ENCODE peak calls at places on chromosomes 5 and 9, in seven cellular contexts. X, U, R, A, F, E and M are unnamed samples.
A peak's percentile ranks its signal among the peaks of the same experiment; 100 is the strongest.

GRCh38 chr9:114385412-114386181 is 2.2 kb downstream of the AKNA start:
- DNase-seq in E (no peak), X (peak; percentile 86), R (peak; percentile 83), F (peak; percentile 78), U (peak; percentile 48), A (peak; percentile 77), M (peak; percentile 86)

GRCh38 chr5:55450050-55450765 is 84.6 kb downstream of the PLPP1 start:
- DNase-seq in F (no peak), A (no peak), R (no peak), X (no peak), E (no peak), U (no peak), M (no peak)

GRCh38 chr9:35816708-35817107 is 1.9 kb upstream of the HINT2 start:
- DNase-seq in F (no peak), X (no peak), E (peak; percentile 78), U (no peak), R (no peak), A (no peak), M (no peak)

GRCh38 chr9:5263568-5264218 is 32.5 kb downstream of the INSL4 start:
- DNase-seq in X (no peak), R (no peak), E (peak; percentile 60), F (no peak), U (no peak), A (no peak), M (no peak)

GRCh38 chr9:114120192-114121014 is 21.3 kb upstream of the KIF12 start:
- DNase-seq in R (no peak), X (no peak), A (no peak), U (no peak), E (no peak), F (no peak), M (no peak)

GRCh38 chr5:4661851-4662250 is 478.3 kb upstream of the ADAMTS16 start:
- DNase-seq in F (no peak), E (no peak), X (no peak), U (no peak), R (no peak), A (no peak), M (no peak)

GRCh38 chr5:81922790-81923398 is 48.9 kb upstream of the ATG10 start:
- DNase-seq in E (no peak), R (no peak), F (no peak), X (no peak), U (no peak), A (no peak), M (no peak)

GRCh38 chr5:137176609-137177008 is 322.5 kb downstream of the SPOCK1 start:
- DNase-seq in X (no peak), R (no peak), A (no peak), F (no peak), E (no peak), U (no peak), M (no peak)

GRCh38 chr5:171421331-171422262 is 2.1 kb downstream of the FGF18 start:
- DNase-seq in A (peak; percentile 18), X (no peak), E (peak; percentile 28), F (no peak), R (no peak), U (no peak), M (no peak)

GRCh38 chr5:82174128-82174918 is 103.8 kb downstream of the RPS23 start:
- DNase-seq in X (peak; percentile 68), R (peak; percentile 31), E (peak; percentile 92), F (peak; percentile 44), A (peak; percentile 65), U (peak; percentile 54), M (peak; percentile 57)

GRCh38 chr5:125394661-125395280 is 648.3 kb upstream of the ZNF608 start:
- DNase-seq in F (no peak), E (no peak), A (no peak), X (no peak), R (no peak), U (no peak), M (no peak)

GRCh38 chr5:115842089-115842881 is 550 bp downstream of the AP3S1 start:
- DNase-seq in A (no peak), X (no peak), F (no peak), E (peak; percentile 75), R (peak; percentile 22), U (no peak), M (no peak)

GRCh38 chr5:67268233-67269011 is 71.8 kb upstream of the CD180 start:
- DNase-seq in R (peak; percentile 93), E (no peak), A (peak; percentile 69), F (peak; percentile 52), X (no peak), U (peak; percentile 61), M (no peak)

GRCh38 chr9:133429216-133429613 is 7.0 kb downstream of the ADAMTS13 start:
- DNase-seq in X (no peak), F (no peak), R (no peak), U (no peak), E (peak; percentile 80), A (no peak), M (peak; percentile 53)

GRCh38 chr5:23269981-23270380 is 237.4 kb upstream of the PRDM9 start:
- DNase-seq in A (no peak), E (no peak), U (no peak), R (no peak), F (no peak), X (no peak), M (no peak)

GRCh38 chr5:385321-385720 is 57.7 kb upstream of the EXOC3 start:
- DNase-seq in F (no peak), R (no peak), E (no peak), U (no peak), X (no peak), A (no peak), M (no peak)

GRCh38 chr9:1606253-1606652 is 408.9 kb upstream of the SMARCA2 start:
- DNase-seq in R (no peak), A (no peak), F (no peak), X (no peak), U (no peak), E (no peak), M (no peak)

GRCh38 chr9:83572524-83572923 is 34.3 kb upstream of the FRMD3 start:
- DNase-seq in U (no peak), R (no peak), X (no peak), A (no peak), E (no peak), F (no peak), M (no peak)

GRCh38 chr5:80752427-80752826 is 97.6 kb upstream of the DHFR start:
- DNase-seq in R (no peak), E (no peak), F (no peak), X (no peak), U (no peak), A (no peak), M (no peak)

GRCh38 chr9:12614488-12614887 is 78.7 kb upstream of the TYRP1 start:
- DNase-seq in R (no peak), E (no peak), U (no peak), X (no peak), F (no peak), A (no peak), M (no peak)

GRCh38 chr5:169408166-169408565 is 107.2 kb upstream of the SLIT3 start:
- DNase-seq in A (no peak), E (no peak), F (no peak), X (no peak), U (no peak), R (no peak), M (no peak)

GRCh38 chr5:68711311-68712200 is 382.3 kb upstream of the SLC30A5 start:
- DNase-seq in R (no peak), X (peak; percentile 73), F (peak; percentile 66), E (no peak), A (no peak), U (no peak), M (peak; percentile 61)

GRCh38 chr9:13213337-13213736 is 66.2 kb downstream of the MPDZ start:
- DNase-seq in E (peak; percentile 14), R (no peak), U (no peak), A (no peak), F (no peak), X (no peak), M (no peak)

GRCh38 chr5:141605523-141606277 is 13.1 kb downstream of the DIAPH1 start:
- DNase-seq in R (no peak), A (peak; percentile 46), E (peak; percentile 5), F (no peak), U (no peak), X (peak; percentile 55), M (peak; percentile 55)
- TF ChIP-seq CTCF in R (no peak), A (no peak), E (no peak), F (no peak), U (no peak), X (no peak), M (no peak)

GRCh38 chr5:149745212-149745943 is 15.3 kb downstream of the PPARGC1B start:
- DNase-seq in A (no peak), X (peak; percentile 39), U (no peak), E (no peak), R (no peak), F (no peak), M (no peak)
- TF ChIP-seq CTCF in A (no peak), X (no peak), U (no peak), E (no peak), R (no peak), F (no peak), M (no peak)

GRCh38 chr9:99820330-99821186 is 1.1 kb upstream of the NR4A3 start:
- DNase-seq in F (peak; percentile 64), A (peak; percentile 68), U (peak; percentile 30), R (peak; percentile 81), E (peak; percentile 22), X (peak; percentile 76), M (peak; percentile 61)
- TF ChIP-seq CTCF in F (no peak), A (no peak), U (no peak), R (no peak), E (no peak), X (no peak), M (no peak)

GRCh38 chr5:31855527-31855862 is 216.6 kb downstream of the PDZD2 start:
- DNase-seq in E (no peak), U (no peak), A (no peak), R (no peak), F (no peak), X (no peak), M (no peak)
- TF ChIP-seq CTCF in E (no peak), U (no peak), A (no peak), R (no peak), F (peak; percentile 15), X (no peak), M (no peak)

GRCh38 chr5:135996611-135997010 is 32.2 kb upstream of the TGFBI start:
- DNase-seq in E (no peak), X (no peak), F (no peak), A (no peak), U (no peak), R (no peak), M (no peak)

GRCh38 chr5:135998889-135999288 is 29.9 kb upstream of the TGFBI start:
- DNase-seq in A (no peak), E (no peak), U (no peak), R (no peak), F (no peak), X (no peak), M (no peak)

GRCh38 chr5:135999396-136000139 is 29.2 kb upstream of the TGFBI start:
- DNase-seq in U (no peak), E (no peak), X (no peak), F (no peak), A (no peak), R (no peak), M (no peak)

GRCh38 chr5:135995979-135996378 is 32.8 kb upstream of the TGFBI start:
- DNase-seq in E (no peak), U (no peak), A (no peak), R (no peak), X (no peak), F (no peak), M (no peak)

DNA sequence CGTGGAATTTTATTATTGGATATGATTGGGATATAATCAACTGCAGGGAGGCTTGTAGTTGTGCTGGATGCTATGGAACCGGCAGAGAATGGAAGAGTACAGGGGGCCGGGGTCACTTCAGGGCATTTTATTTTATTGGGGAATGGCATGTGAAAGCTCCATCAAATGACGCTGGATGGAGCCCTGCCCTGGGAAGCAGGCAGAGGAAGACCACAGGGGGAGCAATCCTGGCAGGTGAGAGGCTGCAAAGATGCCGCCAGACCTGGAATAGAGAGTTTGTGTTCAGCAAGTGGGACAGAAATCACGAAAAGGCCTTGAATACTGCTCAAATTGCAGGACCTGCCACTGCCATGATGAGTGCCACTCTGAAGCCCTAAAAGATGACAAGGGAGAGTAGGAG is 30.9 kb upstream of the TGFBI start:
- DNase-seq in X (no peak), F (no peak), E (peak; percentile 65), R (no peak), U (no peak), A (no peak), M (no peak)
- TF ChIP-seq CTCF in X (no peak), F (no peak), E (peak; percentile 32), R (no peak), U (no peak), A (no peak), M (no peak)